ENCODE peak calls at places on chromosomes 7 and 10, in nine cellular contexts. R, P, O, D, M, V, Z, Q and B are unnamed samples. For H3K4me1, the result is how much of the 10 kb centered on the place peaks cover.

GRCh38 chr10:74863508-74863907 is 37.1 kb downstream of the KAT6B start:
- DNase-seq in R (no peak), P (no peak), O (peak), D (no peak), M (no peak), V (no peak), Z (peak), Q (no peak), B (no peak)

GRCh38 chr7:75795831-75796285 is 17.7 kb downstream of the CCL24 start:
- DNase-seq in R (no peak), P (no peak), O (no peak), D (no peak), M (no peak), V (no peak), Z (peak), Q (peak), B (no peak)

GRCh38 chr10:86035791-86036543 is 330.6 kb downstream of the GRID1 start:
- DNase-seq in R (no peak), P (no peak), O (no peak), D (no peak), M (no peak), V (no peak), Z (no peak), Q (peak), B (no peak)

GRCh38 chr10:98589007-98589406 is 142.3 kb upstream of the HPS1 start:
- DNase-seq in R (no peak), P (no peak), O (peak), D (no peak), M (no peak), V (no peak), Z (no peak), Q (no peak), B (no peak)

GRCh38 chr10:43942096-43942885 is 293.6 kb upstream of the ZNF32 start:
- DNase-seq in R (no peak), P (no peak), O (peak), D (peak), M (no peak), V (no peak), Z (peak), Q (peak), B (no peak)

GRCh38 chr7:11261470-11261869 is 287.8 kb downstream of the PHF14 start:
- DNase-seq in R (no peak), P (no peak), O (no peak), D (no peak), M (no peak), V (no peak), Z (no peak), Q (peak), B (no peak)

GRCh38 chr10:86931872-86932271 is 25.5 kb downstream of the MMRN2 start:
- DNase-seq in R (no peak), P (no peak), O (peak), D (no peak), M (no peak), V (no peak), Z (peak), Q (no peak), B (no peak)

GRCh38 chr7:11817111-11817710 is 14.8 kb downstream of the THSD7A start:
- DNase-seq in R (no peak), P (no peak), O (no peak), D (no peak), M (no peak), V (no peak), Z (peak), Q (no peak), B (no peak)

GRCh38 chr10:90461437-90462155 is 396.2 kb downstream of the HTR7 start:
- DNase-seq in R (no peak), P (no peak), O (no peak), D (no peak), M (no peak), V (no peak), Z (no peak), Q (no peak), B (no peak)

GRCh38 chr7:158107806-158108205 is 479.8 kb downstream of the PTPRN2 start:
- DNase-seq in R (no peak), P (no peak), O (no peak), D (no peak), M (no peak), V (no peak), Z (no peak), Q (peak), B (no peak)

GRCh38 chr7:20296444-20296843 is 34.3 kb upstream of the ITGB8 start:
- DNase-seq in R (no peak), P (no peak), O (no peak), D (no peak), M (no peak), V (no peak), Z (no peak), Q (no peak), B (no peak)

GRCh38 chr7:137360087-137360679 is 16.6 kb upstream of the PTN start:
- DNase-seq in R (no peak), P (no peak), O (no peak), D (no peak), M (no peak), V (no peak), Z (no peak), Q (no peak), B (no peak)

GRCh38 chr7:46559194-46559576 is 638.1 kb upstream of the IGFBP3 start:
- DNase-seq in R (no peak), P (no peak), O (peak), D (no peak), M (no peak), V (no peak), Z (peak), Q (no peak), B (no peak)

GRCh38 chr7:107544848-107545591 is 18.7 kb downstream of the COG5 start:
- DNase-seq in R (no peak), P (no peak), O (no peak), D (no peak), M (no peak), V (no peak), Z (no peak), Q (no peak), B (no peak)

GRCh38 chr7:101173752-101174244 is 6.3 kb downstream of the NAT16 start:
- DNase-seq in R (peak), P (peak), O (peak), D (no peak), M (peak), V (peak), Z (peak), Q (peak), B (no peak)

GRCh38 chr7:74627699-74628411 is 29.7 kb upstream of the GTF2I start:
- DNase-seq in R (peak), P (peak), O (peak), D (peak), M (no peak), V (no peak), Z (peak), Q (no peak), B (peak)

GRCh38 chr7:33109758-33110238 is 594 bp upstream of the RP9 start:
- DNase-seq in R (no peak), P (peak), O (peak), D (no peak), M (no peak), V (no peak), Z (peak), Q (no peak), B (no peak)

GRCh38 chr7:17133977-17134376 is 164.5 kb upstream of the AHR start:
- DNase-seq in R (no peak), P (no peak), O (no peak), D (no peak), M (no peak), V (no peak), Z (no peak), Q (no peak), B (no peak)

GRCh38 chr7:17132726-17133125 is 165.7 kb upstream of the AHR start:
- DNase-seq in R (no peak), P (peak), O (no peak), D (no peak), M (no peak), V (no peak), Z (no peak), Q (no peak), B (no peak)

GRCh38 chr7:17136156-17136555 is 162.3 kb upstream of the AHR start:
- DNase-seq in R (no peak), P (no peak), O (no peak), D (no peak), M (no peak), V (no peak), Z (no peak), Q (no peak), B (no peak)

GRCh38 chr7:17131983-17132655 is 166.3 kb upstream of the AHR start:
- DNase-seq in R (no peak), P (no peak), O (no peak), D (no peak), M (no peak), V (no peak), Z (no peak), Q (no peak), B (no peak)

GRCh38 chr7:17134786-17135185 is 163.7 kb upstream of the AHR start:
- DNase-seq in R (no peak), P (no peak), O (no peak), D (no peak), M (no peak), V (no peak), Z (no peak), Q (no peak), B (no peak)
- H3K4me1 ChIP-seq in R (under half), P (under half), O (under half), D (under half), M (under half), V (under half), Z (under half), Q (under half), B (under half)

DNA sequence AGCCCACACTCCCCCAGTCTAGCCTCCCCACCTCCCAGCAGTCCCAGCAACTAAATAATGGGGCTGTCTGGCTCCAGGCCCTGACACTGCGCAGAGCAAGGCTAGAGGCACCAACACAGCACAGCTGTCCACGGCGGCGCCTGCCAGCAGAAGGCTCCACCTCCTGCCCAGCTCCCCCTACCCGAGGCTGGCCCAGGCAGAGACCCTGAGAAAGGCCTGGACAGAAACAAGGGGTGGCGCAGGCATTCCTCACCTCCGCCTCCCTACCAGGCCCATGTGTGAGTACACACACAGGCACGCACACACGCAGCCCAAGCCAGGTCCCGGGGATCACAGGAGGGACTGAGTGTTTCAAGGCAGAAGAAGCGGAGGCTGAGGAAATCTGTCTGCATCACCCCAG is 6.0 kb downstream of the KCNH2 start:
- DNase-seq in R (no peak), P (no peak), O (no peak), D (no peak), M (no peak), V (no peak), Z (peak), Q (no peak), B (no peak)
- H3K4me1 ChIP-seq in R (under half), P (under half), O (under half), D (under half), M (under half), V (under half), Z (half or more), Q (under half), B (under half)

GRCh38 chr7:130941322-130942210 is 207.6 kb upstream of the KLF14 start:
- DNase-seq in R (no peak), P (peak), O (no peak), D (peak), M (peak), V (peak), Z (peak), Q (peak), B (no peak)
- H3K4me1 ChIP-seq in R (under half), P (half or more), O (half or more), D (half or more), M (half or more), V (half or more), Z (under half), Q (under half), B (under half)

DNA sequence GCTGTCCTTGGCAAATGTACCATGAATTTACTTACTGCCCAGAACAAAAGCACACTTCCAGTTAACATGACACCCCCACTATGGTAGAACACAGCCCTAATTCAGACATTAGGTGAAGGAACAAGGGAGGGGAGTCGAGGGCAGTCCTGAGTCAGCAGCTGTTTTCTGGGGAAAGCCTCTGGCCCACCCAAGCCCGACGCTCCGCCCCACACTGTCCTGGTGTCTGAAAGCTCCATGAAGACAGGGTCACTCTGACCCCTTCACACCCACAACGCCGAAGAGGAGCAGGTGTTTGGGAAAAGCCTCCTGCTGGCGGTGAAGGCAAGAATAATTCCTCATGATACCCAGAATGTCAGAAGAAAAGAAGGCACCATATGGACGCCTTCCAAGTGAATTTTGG is 172.2 kb downstream of the DIP2C start:
- DNase-seq in R (no peak), P (no peak), O (no peak), D (no peak), M (no peak), V (no peak), Z (no peak), Q (no peak), B (no peak)
- H3K4me1 ChIP-seq in R (under half), P (under half), O (under half), D (under half), M (under half), V (under half), Z (under half), Q (under half), B (under half)

DNA sequence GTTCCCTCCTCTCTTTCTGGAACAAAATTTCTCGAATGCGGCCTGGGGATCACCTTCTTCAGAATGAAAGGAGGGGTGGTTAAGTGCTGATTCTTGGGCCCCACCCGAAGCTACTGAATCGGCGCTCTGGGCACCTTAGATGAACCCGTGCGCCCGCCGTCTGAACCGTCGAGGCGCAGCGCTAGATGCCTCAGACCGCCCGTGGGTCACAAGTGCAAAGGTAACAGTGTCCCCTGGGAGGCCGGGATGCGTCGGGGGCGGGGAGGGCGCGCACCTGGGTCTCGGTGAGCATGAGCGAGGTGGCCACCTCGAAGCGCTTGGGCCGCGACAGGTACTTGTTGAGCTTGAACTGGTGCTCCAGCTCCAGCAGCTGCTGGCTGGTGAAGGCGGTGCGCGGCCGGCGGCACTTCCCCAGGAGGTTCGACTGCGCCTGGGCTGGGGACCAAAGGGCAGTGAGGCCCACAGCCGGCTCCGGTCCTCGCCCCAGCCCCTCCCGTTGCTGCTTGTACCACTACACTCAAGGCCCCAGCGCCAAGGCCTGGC is 4.2 kb downstream of the MNX1 start:
- DNase-seq in R (no peak), P (no peak), O (no peak), D (peak), M (no peak), V (no peak), Z (no peak), Q (no peak), B (no peak)
- H3K4me1 ChIP-seq in R (under half), P (under half), O (under half), D (under half), M (under half), V (under half), Z (under half), Q (under half), B (under half)

GRCh38 chr10:93457511-93457910 is 24.6 kb downstream of the MYOF start:
- DNase-seq in R (no peak), P (no peak), O (no peak), D (no peak), M (no peak), V (no peak), Z (no peak), Q (no peak), B (no peak)
- H3K4me1 ChIP-seq in R (under half), P (under half), O (half or more), D (under half), M (under half), V (under half), Z (under half), Q (under half), B (under half)

GRCh38 chr10:13049774-13050420 is 48.4 kb upstream of the CCDC3 start:
- DNase-seq in R (no peak), P (no peak), O (no peak), D (no peak), M (no peak), V (no peak), Z (no peak), Q (no peak), B (no peak)
- H3K4me1 ChIP-seq in R (under half), P (under half), O (under half), D (under half), M (under half), V (under half), Z (under half), Q (under half), B (under half)